ENCODE peak calls at places on chromosomes 2 and 18, in seven cellular contexts. D is hypothalamus; Y is GM23248; G is stimulated activated naive B cell treated with anti-CD40 and anti-IgM and Interleukin-4, amounts not matched to agents 10 μg/mL and 1 μg/mL and 100 μg/mL, for 72 hours; N is epithelial cell of esophagus; Q is endothelial cell; X is GM12878. W is an unnamed sample.

GRCh38 chr2:240960309-240960962 is 38.0 kb upstream of the SNED1 start:
- DNase-seq in G (no peak), D (no peak), Q (no peak), Y (no peak), N (no peak), X (no peak), W (no peak)

GRCh38 chr18:37525302-37525585 is 40.4 kb downstream of the CELF4 start:
- DNase-seq in D (no peak), Y (no peak), G (no peak), N (no peak), Q (no peak), X (no peak), W (no peak)

GRCh38 chr2:75222527-75222926 is 23.2 kb upstream of the TACR1 start:
- DNase-seq in Q (no peak), N (no peak), D (no peak), X (no peak), G (no peak), Y (no peak), W (no peak)

GRCh38 chr2:66430906-66431619 is 3.9 kb upstream of the MEIS1 start:
- DNase-seq in X (no peak), G (no peak), Y (no peak), Q (no peak), N (no peak), D (no peak), W (no peak)

GRCh38 chr2:74577448-74577847 is 22.9 kb downstream of the DOK1 start:
- DNase-seq in D (no peak), G (no peak), N (no peak), X (no peak), Y (peak; percentile 68), Q (no peak), W (no peak)

GRCh38 chr18:23266717-23267446 is 131.6 kb downstream of the CABLES1 start:
- DNase-seq in X (no peak), Q (no peak), G (peak; percentile 56), Y (no peak), N (no peak), D (no peak), W (no peak)

GRCh38 chr2:233287871-233288270 is 19.7 kb upstream of the SAG start:
- DNase-seq in Q (no peak), X (no peak), Y (no peak), G (no peak), D (no peak), N (no peak), W (no peak)

GRCh38 chr2:91477731-91478672 is 2786.5 kb downstream of the RPIA start:
- DNase-seq in D (no peak), Q (no peak), G (no peak), N (no peak), X (no peak), Y (peak; percentile 46), W (peak; percentile 78)

GRCh38 chr18:37421349-37422080 is 144.1 kb downstream of the CELF4 start:
- DNase-seq in X (no peak), Y (no peak), N (no peak), D (no peak), G (no peak), Q (no peak), W (no peak)

GRCh38 chr2:207416936-207417718 is 112.6 kb upstream of the CREB1 start:
- DNase-seq in X (no peak), D (no peak), Y (peak; percentile 55), N (peak; percentile 11), Q (no peak), G (no peak), W (no peak)

GRCh38 chr2:224802407-224802806 is 86.2 kb upstream of the CCDC195 start:
- DNase-seq in X (no peak), D (no peak), N (peak; percentile 12), G (no peak), Y (peak; percentile 61), Q (no peak), W (no peak)

GRCh38 chr2:45046786-45047185 is 37.5 kb upstream of the SIX2 start:
- DNase-seq in D (no peak), Q (no peak), Y (no peak), X (no peak), N (no peak), G (no peak), W (no peak)

GRCh38 chr2:74740395-74741075 is 86.5 kb downstream of the SEMA4F start:
- DNase-seq in Y (peak; percentile 99), D (no peak), Q (no peak), N (peak; percentile 100), G (no peak), X (no peak), W (no peak)

GRCh38 chr18:50879302-50880107 is 587 bp downstream of the ME2 start:
- DNase-seq in X (no peak), Q (no peak), N (peak; percentile 48), D (peak; percentile 38), G (no peak), Y (peak; percentile 70), W (no peak)

GRCh38 chr2:4020649-4021048 is 317.3 kb downstream of the DCDC2C start:
- DNase-seq in Y (no peak), X (no peak), G (no peak), N (no peak), D (no peak), Q (no peak), W (no peak)

W was measured in activated effector memory CD4-positive, alpha-beta T cell treated with anti-CD3 and anti-CD28 coated beads, Interleukin-2, amount 50 U/mL, for 16 hours.